ENCODE peak calls at places on chromosomes 7 and 10, in four cellular contexts. One of them, this sample, is unnamed.

GRCh38 chr7:107676249-107676648 is 15.6 kb downstream of the SLC26A4 start:
- DNase-seq in mucosa of descending colon: no peak
- DNase-seq in neural progenitor cell: no peak
- DNase-seq in activated B cell treated with CpG ODN at 0.5 μM for 24 hours: no peak
- DNase-seq in this sample: no peak

GRCh38 chr10:124324451-124324850 is 94.3 kb downstream of the OAT start:
- DNase-seq in mucosa of descending colon: no peak
- DNase-seq in neural progenitor cell: no peak
- DNase-seq in activated B cell treated with CpG ODN at 0.5 μM for 24 hours: no peak
- DNase-seq in this sample: no peak

GRCh38 chr10:3564599-3564998 is 220.4 kb downstream of the KLF6 start:
- DNase-seq in mucosa of descending colon: no peak
- DNase-seq in neural progenitor cell: no peak
- DNase-seq in activated B cell treated with CpG ODN at 0.5 μM for 24 hours: no peak
- DNase-seq in this sample: no peak

GRCh38 chr10:83037653-83038052 is 1101.7 kb upstream of the GHITM start:
- DNase-seq in mucosa of descending colon: no peak
- DNase-seq in neural progenitor cell: no peak
- DNase-seq in activated B cell treated with CpG ODN at 0.5 μM for 24 hours: no peak
- DNase-seq in this sample: no peak

GRCh38 chr7:100629117-100629711 is 12.1 kb downstream of the TFR2 start:
- DNase-seq in mucosa of descending colon: peak; percentile 48
- DNase-seq in neural progenitor cell: peak; percentile 77
- DNase-seq in activated B cell treated with CpG ODN at 0.5 μM for 24 hours: no peak
- DNase-seq in this sample: peak; percentile 76

GRCh38 chr7:141860207-141860606 is 18.9 kb upstream of the PRSS37 start:
- DNase-seq in mucosa of descending colon: no peak
- DNase-seq in neural progenitor cell: no peak
- DNase-seq in activated B cell treated with CpG ODN at 0.5 μM for 24 hours: no peak
- DNase-seq in this sample: no peak

GRCh38 chr10:70364001-70364771 is 18.2 kb downstream of the LRRC20 start:
- DNase-seq in mucosa of descending colon: peak; percentile 89
- DNase-seq in neural progenitor cell: peak; percentile 93
- DNase-seq in activated B cell treated with CpG ODN at 0.5 μM for 24 hours: peak; percentile 74
- DNase-seq in this sample: peak; percentile 91

GRCh38 chr7:91683823-91684222 is 196.7 kb downstream of the MTERF1 start:
- DNase-seq in mucosa of descending colon: no peak
- DNase-seq in neural progenitor cell: no peak
- DNase-seq in activated B cell treated with CpG ODN at 0.5 μM for 24 hours: no peak
- DNase-seq in this sample: no peak

GRCh38 chr7:32890553-32891045 is 961 bp downstream of the KBTBD2 start:
- DNase-seq in mucosa of descending colon: no peak
- DNase-seq in neural progenitor cell: peak; percentile 21
- DNase-seq in activated B cell treated with CpG ODN at 0.5 μM for 24 hours: no peak
- DNase-seq in this sample: no peak

GRCh38 chr7:105876964-105877601 is 684 bp upstream of the ATXN7L1 start:
- DNase-seq in mucosa of descending colon: peak; percentile 82
- DNase-seq in neural progenitor cell: peak; percentile 81
- DNase-seq in activated B cell treated with CpG ODN at 0.5 μM for 24 hours: no peak
- DNase-seq in this sample: peak; percentile 60

GRCh38 chr10:112990271-112990670 is 40.2 kb downstream of the TCF7L2 start:
- DNase-seq in mucosa of descending colon: no peak
- DNase-seq in neural progenitor cell: no peak
- DNase-seq in activated B cell treated with CpG ODN at 0.5 μM for 24 hours: no peak
- DNase-seq in this sample: no peak

GRCh38 chr7:151813997-151814396 is 62.9 kb downstream of the PRKAG2 start:
- DNase-seq in mucosa of descending colon: no peak
- DNase-seq in neural progenitor cell: no peak
- DNase-seq in activated B cell treated with CpG ODN at 0.5 μM for 24 hours: no peak
- DNase-seq in this sample: no peak

GRCh38 chr10:51667992-51668689 is 31.3 kb downstream of the CSTF2T start:
- DNase-seq in mucosa of descending colon: no peak
- DNase-seq in neural progenitor cell: no peak
- DNase-seq in activated B cell treated with CpG ODN at 0.5 μM for 24 hours: no peak
- DNase-seq in this sample: no peak

DNA sequence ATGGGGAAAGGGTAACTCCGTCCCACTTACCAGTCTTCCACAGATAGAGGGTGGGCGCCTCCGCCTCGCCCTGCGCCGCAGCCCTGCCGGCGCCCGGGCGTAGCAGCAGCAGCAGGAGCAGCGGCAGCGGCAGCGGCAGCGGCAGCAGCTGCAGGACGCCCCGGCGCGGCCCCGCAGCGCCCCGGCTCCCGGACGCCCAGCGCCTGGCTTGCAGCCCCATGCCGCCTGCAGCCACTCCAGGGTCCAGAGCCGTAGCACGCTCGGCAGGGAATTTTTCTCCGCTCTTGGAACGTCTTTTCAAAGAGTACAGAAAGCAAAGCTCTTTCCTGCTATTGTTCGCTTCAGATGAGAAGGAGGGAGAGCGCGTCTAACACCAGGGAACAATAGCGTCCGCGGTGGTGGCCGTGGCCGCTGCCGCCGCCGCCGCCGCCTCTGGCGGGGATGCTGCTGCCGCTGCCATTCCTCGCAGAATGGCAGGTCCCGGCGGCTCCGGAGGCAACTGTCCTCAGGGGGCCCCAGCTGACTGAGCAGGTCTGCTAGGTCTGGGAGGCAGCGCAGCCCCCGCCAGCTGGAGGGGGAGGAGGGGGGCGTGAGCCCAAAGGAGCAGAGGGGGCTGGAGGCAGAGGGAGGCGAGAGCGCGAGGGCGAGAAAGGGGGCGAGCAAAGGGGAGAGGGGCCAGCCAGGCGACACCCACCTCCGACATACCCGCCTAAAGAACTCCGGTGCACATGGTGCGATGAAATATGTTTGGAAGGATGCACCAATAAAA is at the start of gene THSD7A:
- DNase-seq in mucosa of descending colon: peak; percentile 57
- DNase-seq in neural progenitor cell: peak; percentile 78
- DNase-seq in activated B cell treated with CpG ODN at 0.5 μM for 24 hours: no peak
- DNase-seq in this sample: peak; percentile 89
- TF ChIP-seq CTCF in mucosa of descending colon: no peak
- TF ChIP-seq CTCF in neural progenitor cell: peak; percentile 7
- TF ChIP-seq CTCF in activated B cell treated with CpG ODN at 0.5 μM for 24 hours: no peak
- TF ChIP-seq CTCF in this sample: no peak

DNA sequence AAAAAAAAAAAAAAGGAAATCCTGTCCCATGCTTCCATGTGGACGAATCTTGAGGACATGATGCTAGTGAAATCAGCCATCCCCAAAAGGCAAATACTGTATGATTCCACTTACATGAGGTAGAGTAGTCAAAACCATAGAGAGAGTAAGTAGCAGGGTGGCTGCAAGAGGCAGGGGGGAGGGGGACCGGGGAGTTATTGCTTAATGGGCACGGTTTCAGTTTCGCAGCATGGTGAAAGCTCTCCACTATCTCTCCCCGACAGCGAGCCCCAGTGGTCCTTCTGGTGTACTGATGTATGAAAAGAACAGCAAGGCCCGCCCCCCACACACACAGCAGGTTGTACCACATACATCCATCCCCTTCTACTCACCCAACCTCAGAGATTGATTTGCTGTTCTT is 32.8 kb downstream of the NOD1 start:
- DNase-seq in mucosa of descending colon: peak; percentile 58
- DNase-seq in neural progenitor cell: peak; percentile 15
- DNase-seq in activated B cell treated with CpG ODN at 0.5 μM for 24 hours: peak; percentile 66
- DNase-seq in this sample: peak; percentile 39
- TF ChIP-seq CTCF in mucosa of descending colon: no peak
- TF ChIP-seq CTCF in neural progenitor cell: no peak
- TF ChIP-seq CTCF in activated B cell treated with CpG ODN at 0.5 μM for 24 hours: no peak
- TF ChIP-seq CTCF in this sample: no peak

DNA sequence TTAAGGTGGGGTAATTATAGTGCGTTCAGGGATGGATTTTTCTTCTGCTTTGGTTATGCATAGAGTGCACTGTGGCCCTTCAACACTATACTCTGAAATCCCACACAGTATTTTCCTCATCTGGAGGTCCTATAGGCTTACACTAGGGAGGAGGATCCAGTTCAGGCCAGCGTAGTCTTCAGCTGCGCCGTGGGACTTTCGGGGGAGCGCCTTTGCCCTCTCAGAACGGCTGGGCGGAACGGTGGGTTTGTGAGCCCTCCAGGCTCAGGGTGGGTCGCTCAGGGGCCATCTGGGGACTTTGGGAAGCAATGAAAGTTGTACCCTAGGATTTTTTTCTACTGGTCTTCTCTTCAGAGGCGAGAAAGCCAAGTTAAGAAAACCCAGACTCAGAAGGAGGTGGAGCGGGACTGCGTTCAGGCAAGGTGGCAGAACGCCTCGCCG is 652 bp upstream of the VPS26A start:
- DNase-seq in mucosa of descending colon: no peak
- DNase-seq in neural progenitor cell: peak; percentile 83
- DNase-seq in activated B cell treated with CpG ODN at 0.5 μM for 24 hours: no peak
- DNase-seq in this sample: peak; percentile 69
- TF ChIP-seq CTCF in mucosa of descending colon: no peak
- TF ChIP-seq CTCF in neural progenitor cell: no peak
- TF ChIP-seq CTCF in activated B cell treated with CpG ODN at 0.5 μM for 24 hours: no peak
- TF ChIP-seq CTCF in this sample: peak; percentile 4

DNA sequence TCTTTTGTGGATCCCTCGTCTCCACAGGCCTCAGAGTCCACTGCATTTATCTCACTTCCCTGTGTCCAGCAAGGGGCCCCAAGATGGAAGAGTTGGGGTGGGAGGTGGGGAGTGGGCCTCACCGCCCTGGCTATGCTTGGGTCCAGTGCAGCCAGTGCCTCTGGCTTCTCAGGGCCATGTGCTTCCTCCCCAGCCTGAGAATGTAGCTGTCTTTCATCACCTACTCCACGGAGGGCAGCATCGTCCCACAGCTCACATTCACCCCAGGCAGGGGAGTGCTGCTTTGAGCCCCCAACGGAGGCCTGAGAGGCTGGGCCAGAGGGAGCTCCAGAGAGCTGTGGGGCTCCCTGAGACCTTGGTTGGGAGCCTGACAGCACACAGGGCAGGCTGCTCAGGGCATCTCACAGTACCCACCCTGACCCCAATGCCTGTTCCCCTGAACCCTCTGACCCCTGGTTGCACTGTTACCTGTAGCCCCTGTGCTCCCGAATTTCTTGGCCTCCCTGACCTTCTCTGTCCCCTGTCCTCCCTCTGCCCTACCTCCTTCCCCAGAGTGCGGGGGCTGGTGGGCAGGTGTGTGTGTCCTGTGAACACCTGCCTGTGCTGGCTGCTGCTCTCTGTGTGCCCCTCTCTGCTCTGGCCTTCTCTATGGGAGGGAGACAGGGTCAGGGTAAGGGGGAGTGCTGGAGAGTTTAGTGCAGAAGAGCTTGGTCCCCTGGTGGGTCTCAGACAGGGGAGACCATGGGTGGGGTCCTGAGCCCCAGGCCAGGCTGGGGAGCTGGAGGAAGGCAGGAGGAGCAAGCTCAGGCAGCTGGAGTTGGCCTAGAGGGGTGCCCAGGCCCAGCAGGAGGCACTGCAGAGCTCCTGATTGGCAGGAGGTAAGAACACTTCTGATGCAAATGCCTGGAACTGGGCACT is 19.6 kb upstream of the ZNF488 start:
- DNase-seq in mucosa of descending colon: no peak
- DNase-seq in neural progenitor cell: no peak
- DNase-seq in activated B cell treated with CpG ODN at 0.5 μM for 24 hours: no peak
- DNase-seq in this sample: no peak
- TF ChIP-seq CTCF in mucosa of descending colon: no peak
- TF ChIP-seq CTCF in neural progenitor cell: no peak
- TF ChIP-seq CTCF in activated B cell treated with CpG ODN at 0.5 μM for 24 hours: no peak
- TF ChIP-seq CTCF in this sample: no peak

GRCh38 chr7:40535678-40536077 is 400.9 kb downstream of the SUGCT start:
- DNase-seq in mucosa of descending colon: no peak
- DNase-seq in neural progenitor cell: no peak
- DNase-seq in activated B cell treated with CpG ODN at 0.5 μM for 24 hours: no peak
- DNase-seq in this sample: no peak
- TF ChIP-seq CTCF in mucosa of descending colon: no peak
- TF ChIP-seq CTCF in neural progenitor cell: no peak
- TF ChIP-seq CTCF in activated B cell treated with CpG ODN at 0.5 μM for 24 hours: no peak
- TF ChIP-seq CTCF in this sample: no peak

GRCh38 chr7:80131675-80132435 is 2.8 kb upstream of the GNAI1 start:
- DNase-seq in mucosa of descending colon: no peak
- DNase-seq in neural progenitor cell: no peak
- DNase-seq in activated B cell treated with CpG ODN at 0.5 μM for 24 hours: no peak
- DNase-seq in this sample: no peak

GRCh38 chr7:80135306-80136104 is 874 bp downstream of the GNAI1 start:
- DNase-seq in mucosa of descending colon: peak; percentile 42
- DNase-seq in neural progenitor cell: peak; percentile 54
- DNase-seq in activated B cell treated with CpG ODN at 0.5 μM for 24 hours: peak; percentile 19
- DNase-seq in this sample: no peak

GRCh38 chr7:80134105-80134535 is 511 bp upstream of the GNAI1 start:
- DNase-seq in mucosa of descending colon: no peak
- DNase-seq in neural progenitor cell: no peak
- DNase-seq in activated B cell treated with CpG ODN at 0.5 μM for 24 hours: no peak
- DNase-seq in this sample: no peak

GRCh38 chr7:80134536-80135305 is at the start of gene GNAI1:
- DNase-seq in mucosa of descending colon: peak; percentile 80
- DNase-seq in neural progenitor cell: peak; percentile 93
- DNase-seq in activated B cell treated with CpG ODN at 0.5 μM for 24 hours: peak; percentile 15
- DNase-seq in this sample: peak; percentile 88

DNA sequence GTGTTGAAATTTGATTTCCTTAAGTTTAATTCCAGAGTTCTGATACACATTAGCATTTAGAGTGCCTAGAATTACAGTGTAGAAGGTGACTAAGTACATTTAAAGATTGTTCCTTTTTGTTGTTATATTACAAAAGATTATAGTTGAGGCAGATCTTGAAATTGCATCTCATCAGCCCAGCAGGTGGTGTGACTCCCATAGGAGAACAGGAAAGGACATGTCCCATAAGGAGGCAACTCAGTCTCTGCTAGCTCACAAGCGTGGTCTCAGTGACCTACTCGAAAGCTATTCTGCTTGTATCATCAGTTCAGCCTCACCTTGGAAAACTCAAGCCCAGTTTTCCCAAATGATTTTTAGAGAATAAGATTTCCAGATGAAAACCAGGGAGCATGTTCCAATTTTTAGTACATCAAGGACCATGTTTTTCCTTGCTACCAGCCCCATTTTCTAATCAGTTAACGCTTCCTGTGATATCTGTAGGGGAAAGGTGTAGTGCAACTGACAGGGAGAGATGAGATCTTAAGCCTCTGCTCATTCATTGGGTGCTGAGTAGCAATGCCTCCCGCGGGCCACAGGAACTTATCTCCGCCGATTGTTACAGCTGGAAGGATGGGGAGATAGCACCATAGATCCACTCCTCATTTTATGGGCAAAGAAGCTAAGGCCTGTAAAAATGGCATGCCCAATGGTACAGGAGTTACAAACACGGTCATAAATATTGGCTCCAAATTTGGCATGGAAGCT is 1.1 kb upstream of the GNAI1 start:
- DNase-seq in mucosa of descending colon: no peak
- DNase-seq in neural progenitor cell: peak; percentile 33
- DNase-seq in activated B cell treated with CpG ODN at 0.5 μM for 24 hours: no peak
- DNase-seq in this sample: no peak
- TF ChIP-seq CTCF in mucosa of descending colon: no peak
- TF ChIP-seq CTCF in neural progenitor cell: no peak
- TF ChIP-seq CTCF in activated B cell treated with CpG ODN at 0.5 μM for 24 hours: no peak
- TF ChIP-seq CTCF in this sample: no peak

GRCh38 chr7:145036592-145037386 is 200.9 kb upstream of the TPK1 start:
- DNase-seq in mucosa of descending colon: no peak
- DNase-seq in neural progenitor cell: peak; percentile 74
- DNase-seq in activated B cell treated with CpG ODN at 0.5 μM for 24 hours: no peak
- DNase-seq in this sample: peak; percentile 23
- TF ChIP-seq CTCF in mucosa of descending colon: peak; percentile 35
- TF ChIP-seq CTCF in neural progenitor cell: peak; percentile 97
- TF ChIP-seq CTCF in activated B cell treated with CpG ODN at 0.5 μM for 24 hours: peak; percentile 56
- TF ChIP-seq CTCF in this sample: peak; percentile 92

GRCh38 chr10:12707461-12708185 is 293.9 kb downstream of the CCDC3 start:
- DNase-seq in mucosa of descending colon: no peak
- DNase-seq in neural progenitor cell: peak; percentile 49
- DNase-seq in activated B cell treated with CpG ODN at 0.5 μM for 24 hours: no peak
- DNase-seq in this sample: peak; percentile 62
- TF ChIP-seq CTCF in mucosa of descending colon: no peak
- TF ChIP-seq CTCF in neural progenitor cell: peak; percentile 48
- TF ChIP-seq CTCF in activated B cell treated with CpG ODN at 0.5 μM for 24 hours: no peak
- TF ChIP-seq CTCF in this sample: peak; percentile 73

GRCh38 chr10:77393821-77394501 is 243.6 kb downstream of the KCNMA1 start:
- DNase-seq in mucosa of descending colon: no peak
- DNase-seq in neural progenitor cell: no peak
- DNase-seq in activated B cell treated with CpG ODN at 0.5 μM for 24 hours: no peak
- DNase-seq in this sample: peak; percentile 43
- TF ChIP-seq CTCF in mucosa of descending colon: no peak
- TF ChIP-seq CTCF in neural progenitor cell: no peak
- TF ChIP-seq CTCF in activated B cell treated with CpG ODN at 0.5 μM for 24 hours: no peak
- TF ChIP-seq CTCF in this sample: no peak

GRCh38 chr7:157875230-157876179 is 538.7 kb downstream of the DNAJB6 start:
- DNase-seq in mucosa of descending colon: peak; percentile 41
- DNase-seq in neural progenitor cell: peak; percentile 78
- DNase-seq in activated B cell treated with CpG ODN at 0.5 μM for 24 hours: no peak
- DNase-seq in this sample: peak; percentile 61
- TF ChIP-seq CTCF in mucosa of descending colon: peak; percentile 24
- TF ChIP-seq CTCF in neural progenitor cell: peak; percentile 96
- TF ChIP-seq CTCF in activated B cell treated with CpG ODN at 0.5 μM for 24 hours: no peak
- TF ChIP-seq CTCF in this sample: peak; percentile 73

This sample was measured in glutamatergic neuron.